ENCODE peak calls at places on chromosomes 3 and 15, in four cellular contexts. One of them, this sample, is unnamed.

GRCh38 chr15:73856458-73857192 is 16.7 kb upstream of the TBC1D21 start:
- DNase-seq in T-helper 2 cell: no peak
- DNase-seq in skeletal muscle cell: no peak
- DNase-seq in fibroblast of lung: no peak
- DNase-seq in this sample: no peak

GRCh38 chr3:52017467-52018065 is 21.9 kb upstream of the RPL29 start:
- DNase-seq in T-helper 2 cell: no peak
- DNase-seq in skeletal muscle cell: no peak
- DNase-seq in fibroblast of lung: no peak
- DNase-seq in this sample: no peak

GRCh38 chr15:69265347-69265955 is 33.3 kb upstream of the PAQR5 start:
- DNase-seq in T-helper 2 cell: no peak
- DNase-seq in skeletal muscle cell: no peak
- DNase-seq in fibroblast of lung: peak; percentile 25
- DNase-seq in this sample: no peak

GRCh38 chr3:194984026-194984425 is 286.9 kb downstream of the XXYLT1 start:
- DNase-seq in T-helper 2 cell: no peak
- DNase-seq in skeletal muscle cell: no peak
- DNase-seq in fibroblast of lung: no peak
- DNase-seq in this sample: no peak

GRCh38 chr15:72487070-72487797 is 13.1 kb downstream of the ARIH1 start:
- DNase-seq in T-helper 2 cell: no peak
- DNase-seq in skeletal muscle cell: no peak
- DNase-seq in fibroblast of lung: peak; percentile 57
- DNase-seq in this sample: no peak

GRCh38 chr3:124263168-124263567 is 271.2 kb upstream of the ROPN1 start:
- DNase-seq in T-helper 2 cell: no peak
- DNase-seq in skeletal muscle cell: peak; percentile 82
- DNase-seq in fibroblast of lung: peak; percentile 96
- DNase-seq in this sample: peak; percentile 87

GRCh38 chr3:185519021-185519420 is 20.2 kb upstream of the TMEM41A start:
- DNase-seq in T-helper 2 cell: no peak
- DNase-seq in skeletal muscle cell: no peak
- DNase-seq in fibroblast of lung: no peak
- DNase-seq in this sample: no peak

GRCh38 chr15:101014276-101014675 is 95.1 kb downstream of the LRRK1 start:
- DNase-seq in T-helper 2 cell: no peak
- DNase-seq in skeletal muscle cell: no peak
- DNase-seq in fibroblast of lung: no peak
- DNase-seq in this sample: no peak

GRCh38 chr3:53161345-53161819 is 373 bp downstream of the PRKCD start:
- DNase-seq in T-helper 2 cell: no peak
- DNase-seq in skeletal muscle cell: no peak
- DNase-seq in fibroblast of lung: no peak
- DNase-seq in this sample: no peak

GRCh38 chr3:79139395-79140060 is 628.3 kb downstream of the ROBO1 start:
- DNase-seq in T-helper 2 cell: no peak
- DNase-seq in skeletal muscle cell: no peak
- DNase-seq in fibroblast of lung: peak; percentile 68
- DNase-seq in this sample: peak; percentile 63

GRCh38 chr3:151209652-151210051 is 6.6 kb upstream of the GPR171 start:
- DNase-seq in T-helper 2 cell: no peak
- DNase-seq in skeletal muscle cell: no peak
- DNase-seq in fibroblast of lung: no peak
- DNase-seq in this sample: no peak

GRCh38 chr3:2860626-2861025 is 249.5 kb downstream of the IL5RA start:
- DNase-seq in T-helper 2 cell: no peak
- DNase-seq in skeletal muscle cell: no peak
- DNase-seq in fibroblast of lung: no peak
- DNase-seq in this sample: no peak

GRCh38 chr3:11588338-11588737 is 55.4 kb downstream of the VGLL4 start:
- DNase-seq in T-helper 2 cell: no peak
- DNase-seq in skeletal muscle cell: no peak
- DNase-seq in fibroblast of lung: no peak
- DNase-seq in this sample: no peak

GRCh38 chr3:33233884-33234283 is 15.3 kb upstream of the SUSD5 start:
- DNase-seq in T-helper 2 cell: no peak
- DNase-seq in skeletal muscle cell: no peak
- DNase-seq in fibroblast of lung: no peak
- DNase-seq in this sample: no peak

GRCh38 chr3:16509721-16510619 is 3.5 kb downstream of the RFTN1 start:
- DNase-seq in T-helper 2 cell: no peak
- DNase-seq in skeletal muscle cell: no peak
- DNase-seq in fibroblast of lung: no peak
- DNase-seq in this sample: no peak

GRCh38 chr3:194381460-194381875 is 11.9 kb upstream of the LRRC15 start:
- DNase-seq in T-helper 2 cell: no peak
- DNase-seq in skeletal muscle cell: no peak
- DNase-seq in fibroblast of lung: peak; percentile 18
- DNase-seq in this sample: no peak

GRCh38 chr15:48748535-48748934 is 62.3 kb downstream of the CEP152 start:
- DNase-seq in T-helper 2 cell: no peak
- DNase-seq in skeletal muscle cell: no peak
- DNase-seq in fibroblast of lung: peak; percentile 73
- DNase-seq in this sample: peak; percentile 20

GRCh38 chr15:53038542-53038941 is 248.4 kb upstream of the ONECUT1 start:
- DNase-seq in T-helper 2 cell: no peak
- DNase-seq in skeletal muscle cell: no peak
- DNase-seq in fibroblast of lung: no peak
- DNase-seq in this sample: no peak

GRCh38 chr15:80615783-80616391 is 79.2 kb upstream of the ABHD17C start:
- DNase-seq in T-helper 2 cell: no peak
- DNase-seq in skeletal muscle cell: peak; percentile 4
- DNase-seq in fibroblast of lung: peak; percentile 54
- DNase-seq in this sample: no peak

GRCh38 chr3:178392553-178392952 is 143.7 kb upstream of the KCNMB2 start:
- DNase-seq in T-helper 2 cell: no peak
- DNase-seq in skeletal muscle cell: no peak
- DNase-seq in fibroblast of lung: peak; percentile 85
- DNase-seq in this sample: no peak

GRCh38 chr3:45167011-45167911 is 21.1 kb upstream of the CDCP1 start:
- DNase-seq in T-helper 2 cell: peak; percentile 26
- DNase-seq in skeletal muscle cell: peak; percentile 70
- DNase-seq in fibroblast of lung: peak; percentile 98
- DNase-seq in this sample: peak; percentile 83

GRCh38 chr3:120357807-120358206 is 8.7 kb upstream of the LRRC58 start:
- DNase-seq in T-helper 2 cell: no peak
- DNase-seq in skeletal muscle cell: no peak
- DNase-seq in fibroblast of lung: no peak
- DNase-seq in this sample: no peak

GRCh38 chr3:12287727-12288465 is 974 bp upstream of the PPARG start:
- DNase-seq in T-helper 2 cell: no peak
- DNase-seq in skeletal muscle cell: no peak
- DNase-seq in fibroblast of lung: peak; percentile 29
- DNase-seq in this sample: no peak

GRCh38 chr15:90437516-90437915 is 49.5 kb downstream of the IQGAP1 start:
- DNase-seq in T-helper 2 cell: no peak
- DNase-seq in skeletal muscle cell: no peak
- DNase-seq in fibroblast of lung: no peak
- DNase-seq in this sample: no peak

GRCh38 chr3:65342084-65342683 is 654.4 kb upstream of the ADAMTS9 start:
- DNase-seq in T-helper 2 cell: no peak
- DNase-seq in skeletal muscle cell: no peak
- DNase-seq in fibroblast of lung: peak; percentile 23
- DNase-seq in this sample: no peak

GRCh38 chr3:15959434-15959811 is 161.6 kb upstream of the ANKRD28 start:
- DNase-seq in T-helper 2 cell: no peak
- DNase-seq in skeletal muscle cell: no peak
- DNase-seq in fibroblast of lung: peak; percentile 50
- DNase-seq in this sample: no peak

GRCh38 chr3:72151465-72152238 is 366.7 kb upstream of the PROK2 start:
- DNase-seq in T-helper 2 cell: no peak
- DNase-seq in skeletal muscle cell: no peak
- DNase-seq in fibroblast of lung: no peak
- DNase-seq in this sample: no peak

GRCh38 chr15:31571676-31572075 is 245.0 kb downstream of the KLF13 start:
- DNase-seq in T-helper 2 cell: no peak
- DNase-seq in skeletal muscle cell: no peak
- DNase-seq in fibroblast of lung: no peak
- DNase-seq in this sample: no peak